ENCODE peak calls at places on chromosomes 5 and 9, in four cellular contexts. O is GM12878, C is SK-N-SH, A is WTC11. H is an unnamed sample.

GRCh38 chr5:173699959-173700358 is 83.5 kb upstream of the BOD1 start:
- DNase-seq in A (no peak), C (no peak), O (no peak), H (peak; percentile 49)

GRCh38 chr5:69504036-69504435 is 11.4 kb downstream of the OCLN start:
- DNase-seq in C (no peak), O (no peak), A (no peak), H (no peak)

GRCh38 chr9:3758816-3759576 is 233.2 kb upstream of the RFX3 start:
- DNase-seq in O (no peak), A (no peak), C (no peak), H (no peak)

GRCh38 chr9:2771661-2772060 is 54.4 kb downstream of the KCNV2 start:
- DNase-seq in C (peak; percentile 6), O (no peak), A (no peak), H (no peak)

GRCh38 chr9:86765736-86766410 is 181.4 kb downstream of the GAS1 start:
- DNase-seq in O (no peak), C (no peak), A (no peak), H (no peak)

GRCh38 chr9:70120834-70121510 is 77.3 kb downstream of the MAMDC2 start:
- DNase-seq in C (peak; percentile 30), A (peak; percentile 18), O (no peak), H (no peak)

GRCh38 chr5:40666657-40667056 is 13.1 kb upstream of the PTGER4 start:
- DNase-seq in O (no peak), A (no peak), C (no peak), H (no peak)

GRCh38 chr5:140553657-140554056 is 3.6 kb downstream of the SRA1 start:
- DNase-seq in O (no peak), A (no peak), C (no peak), H (no peak)

GRCh38 chr5:138869038-138869437 is 6.1 kb downstream of the LRRTM2 start:
- DNase-seq in C (no peak), A (no peak), O (no peak), H (no peak)

GRCh38 chr9:76904661-76905457 is 1.1 kb downstream of the PRUNE2 start:
- DNase-seq in C (no peak), A (no peak), O (no peak), H (no peak)

GRCh38 chr5:166758151-166758550 is 1533.3 kb upstream of the WWC1 start:
- DNase-seq in A (no peak), O (no peak), C (no peak), H (no peak)

GRCh38 chr9:112097712-112098688 is 77.1 kb downstream of the SUSD1 start:
- DNase-seq in A (peak; percentile 77), C (peak; percentile 60), O (no peak), H (peak; percentile 65)

GRCh38 chr9:85332487-85332886 is 409.3 kb downstream of the AGTPBP1 start:
- DNase-seq in C (peak; percentile 41), O (no peak), A (peak; percentile 41), H (peak; percentile 2)

GRCh38 chr5:55313870-55314617 is 6.3 kb downstream of the MTREX start:
- DNase-seq in C (no peak), O (no peak), A (no peak), H (no peak)

GRCh38 chr9:94881946-94882345 is 155.4 kb downstream of the AOPEP start:
- DNase-seq in O (no peak), C (no peak), A (no peak), H (no peak)

GRCh38 chr9:91536211-91536691 is 112.6 kb upstream of the NFIL3 start:
- DNase-seq in O (no peak), A (no peak), C (no peak), H (no peak)

GRCh38 chr5:172688735-172689572 is 47.9 kb downstream of the NEURL1B start:
- DNase-seq in C (peak; percentile 68), A (no peak), O (no peak), H (no peak)

GRCh38 chr9:135039916-135040645 is 47.4 kb upstream of the OLFM1 start:
- DNase-seq in A (no peak), O (no peak), C (no peak), H (no peak)

GRCh38 chr9:88775559-88775958 is 215.7 kb upstream of the S1PR3 start:
- DNase-seq in C (no peak), A (no peak), O (no peak), H (no peak)

GRCh38 chr5:132667761-132668705 is 5.8 kb upstream of the IL4 start:
- DNase-seq in A (no peak), O (no peak), C (no peak), H (peak; percentile 6)

GRCh38 chr9:11356101-11356500 is 743.3 kb upstream of the PTPRD start:
- DNase-seq in C (no peak), O (no peak), A (no peak), H (no peak)

GRCh38 chr5:53884411-53884810 is 324.0 kb downstream of the NDUFS4 start:
- DNase-seq in C (no peak), O (no peak), A (no peak), H (no peak)

GRCh38 chr9:69122391-69123141 is 51.5 kb upstream of the TJP2 start:
- DNase-seq in O (no peak), A (no peak), C (no peak), H (no peak)

GRCh38 chr5:59840200-59840601 is 53.3 kb downstream of the PDE4D start:
- DNase-seq in C (peak; percentile 58), O (no peak), A (no peak), H (no peak)

GRCh38 chr5:139668064-139668880 is 20.1 kb downstream of the CXXC5 start:
- DNase-seq in C (peak; percentile 91), O (no peak), A (no peak), H (peak; percentile 57)

GRCh38 chr5:134249469-134250379 is 23.9 kb upstream of the PPP2CA start:
- DNase-seq in A (no peak), C (no peak), O (no peak), H (peak; percentile 57)

GRCh38 chr5:142888469-142889085 is 118.4 kb downstream of the ARHGAP26 start:
- DNase-seq in C (peak; percentile 70), A (no peak), O (no peak), H (peak; percentile 43)

GRCh38 chr5:32092938-32093812 is 80.9 kb downstream of the GOLPH3 start:
- DNase-seq in C (peak; percentile 81), A (peak; percentile 77), O (peak; percentile 17), H (peak; percentile 89)

GRCh38 chr9:13139641-13140171 is 139.8 kb downstream of the MPDZ start:
- DNase-seq in A (no peak), C (no peak), O (no peak), H (no peak)

GRCh38 chr9:26334709-26335108 is 557.9 kb downstream of the CAAP1 start:
- DNase-seq in A (no peak), O (no peak), C (no peak), H (no peak)

GRCh38 chr5:54738118-54738972 is 220.8 kb downstream of the SNX18 start:
- DNase-seq in A (no peak), O (no peak), C (no peak), H (peak; percentile 94)

GRCh38 chr9:68979538-68980314 is 34.2 kb downstream of the PRKACG start:
- DNase-seq in C (no peak), O (no peak), A (no peak), H (no peak)

GRCh38 chr9:130770679-130771442 is 64.2 kb upstream of the ABL1 start:
- DNase-seq in O (no peak), C (peak; percentile 71), A (no peak), H (peak; percentile 93)

GRCh38 chr5:145917288-145917687 is 19.1 kb upstream of the SH3RF2 start:
- DNase-seq in O (no peak), A (no peak), C (no peak), H (no peak)

GRCh38 chr5:145921211-145921610 is 15.2 kb upstream of the SH3RF2 start:
- DNase-seq in A (no peak), C (no peak), O (no peak), H (no peak)

GRCh38 chr5:145918397-145918796 is 18.0 kb upstream of the SH3RF2 start:
- DNase-seq in A (no peak), O (no peak), C (no peak), H (no peak)

GRCh38 chr5:145920542-145921210 is 15.7 kb upstream of the SH3RF2 start:
- DNase-seq in O (no peak), C (no peak), A (no peak), H (no peak)

GRCh38 chr5:145919413-145919812 is 17.0 kb upstream of the SH3RF2 start:
- DNase-seq in O (no peak), C (no peak), A (no peak), H (no peak)
- TF ChIP-seq USF1 in O (no peak), C (no peak), A (no peak), H (no peak)

DNA sequence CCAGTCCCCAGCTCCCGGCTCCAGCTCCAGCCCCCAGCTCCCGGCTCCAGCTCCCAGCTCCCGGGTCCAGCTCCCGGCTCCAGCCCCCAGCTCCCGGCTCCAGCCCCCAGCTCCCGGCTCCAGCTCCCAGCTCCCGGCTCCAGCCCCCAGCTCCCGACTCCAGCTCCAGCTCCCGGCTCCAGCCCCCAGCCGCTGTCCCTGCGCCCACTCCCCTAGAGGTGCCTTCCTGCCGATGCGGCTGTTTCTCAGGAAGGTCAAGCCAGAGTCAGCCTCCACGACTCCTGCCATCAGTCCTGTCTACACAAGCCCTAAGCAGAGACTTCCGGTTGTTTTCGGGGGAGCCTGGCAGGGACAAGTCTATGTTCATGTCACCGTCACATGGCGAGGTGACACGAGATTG is 74.8 kb downstream of the ZNF354C start:
- DNase-seq in A (no peak), O (no peak), C (no peak), H (no peak)
- TF ChIP-seq USF1 in A (no peak), O (no peak), C (no peak), H (no peak)

DNA sequence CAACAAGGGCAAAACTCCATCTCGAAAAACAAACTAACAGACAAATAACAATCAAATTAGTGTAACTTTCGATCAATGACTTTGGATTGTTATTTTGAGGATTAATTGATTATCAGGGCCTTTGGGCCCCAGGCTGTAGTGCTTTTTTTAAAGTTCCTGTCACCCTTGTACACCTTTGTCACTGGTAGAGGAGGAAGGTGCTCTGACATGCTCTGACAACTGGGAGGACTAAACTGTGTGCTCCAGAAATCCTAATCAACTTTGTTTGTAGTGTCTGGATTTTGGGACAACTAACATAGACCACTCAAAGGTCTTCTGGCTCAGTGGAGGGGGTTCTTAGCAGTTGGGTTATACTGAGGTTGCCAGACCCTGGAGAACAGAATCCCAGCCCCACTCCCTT is 1.8 kb downstream of the TXN start:
- DNase-seq in O (no peak), A (no peak), C (no peak), H (no peak)
- TF ChIP-seq USF1 in O (no peak), A (no peak), C (no peak), H (no peak)

DNA sequence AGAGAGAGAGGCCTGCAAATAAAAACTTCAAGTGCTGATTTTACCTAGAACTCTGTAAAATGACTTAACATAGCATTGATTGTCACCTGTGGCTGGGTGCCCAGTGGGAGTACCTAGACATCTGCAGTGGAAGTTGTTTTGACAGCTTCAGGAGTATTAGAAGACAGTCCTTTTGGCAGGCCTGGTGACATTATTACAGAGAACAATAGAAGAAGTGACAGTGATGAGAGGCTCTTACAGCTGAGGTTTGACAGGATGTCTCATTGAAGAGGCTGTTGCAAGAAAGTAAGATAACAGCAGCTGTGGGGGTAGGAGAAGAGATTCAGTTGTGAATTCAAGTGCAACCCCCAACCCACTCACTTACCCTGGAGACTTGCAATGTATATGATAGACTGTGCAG is 27.9 kb upstream of the MUSK start:
- DNase-seq in C (no peak), O (no peak), A (no peak), H (no peak)
- TF ChIP-seq USF1 in C (no peak), O (no peak), A (no peak), H (no peak)

DNA sequence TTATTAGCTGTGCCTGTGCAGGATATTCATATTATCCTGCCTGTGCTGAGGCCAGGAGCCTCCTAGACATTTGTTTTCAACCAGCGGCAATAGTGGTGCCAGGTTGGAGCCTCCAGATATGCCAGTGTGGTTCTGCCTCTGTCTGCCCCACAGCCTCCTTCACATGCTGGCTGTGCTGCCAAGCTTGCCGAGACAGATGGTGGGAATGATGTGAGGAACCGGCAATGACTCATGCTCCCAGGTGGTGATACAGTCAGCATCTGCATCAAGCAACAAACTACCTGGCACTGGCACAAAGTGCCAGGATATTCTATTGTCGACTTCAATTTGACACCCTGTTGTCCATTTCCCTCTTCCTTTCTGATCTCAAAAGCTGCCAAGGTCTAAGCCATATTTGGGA is 285.7 kb downstream of the CHSY3 start:
- DNase-seq in A (no peak), O (no peak), C (no peak), H (no peak)
- TF ChIP-seq USF1 in A (no peak), O (no peak), C (no peak), H (no peak)